ENCODE peak calls at places on chromosomes 3 and 15, in seven cellular contexts. A is cardiac muscle cell, W is colonic mucosa, O is brain microvascular endothelial cell, D is DMS 273 treated with DMSO at 0.1 percent for 48 hours, C is hypothalamus, Q is NCI-H748 treated with DMSO at 0.1 percent for 48 hours. V is an unnamed sample.

GRCh38 chr3:18440053-18440768 is 15.1 kb upstream of the SATB1 start:
- DNase-seq in W (no peak), Q (no peak), O (no peak), A (no peak), C (no peak), D (no peak), V (no peak)

GRCh38 chr3:166444756-166445155 is 607.5 kb upstream of the BCHE start:
- DNase-seq in O (no peak), D (no peak), C (no peak), A (no peak), Q (no peak), W (no peak), V (no peak)

GRCh38 chr15:34271493-34271892 is 46.7 kb downstream of the EMC4 start:
- DNase-seq in Q (no peak), A (no peak), D (no peak), O (peak), C (no peak), W (no peak), V (no peak)

GRCh38 chr15:82532991-82533481 is 7.2 kb downstream of the RPS17 start:
- DNase-seq in O (no peak), Q (no peak), D (no peak), A (no peak), C (no peak), W (no peak), V (no peak)

GRCh38 chr3:48404440-48405342 is 25.2 kb downstream of the PLXNB1 start:
- DNase-seq in Q (no peak), C (no peak), D (no peak), W (no peak), A (no peak), O (no peak), V (no peak)

GRCh38 chr15:96551196-96551595 is 220.7 kb downstream of the NR2F2 start:
- DNase-seq in C (no peak), W (no peak), A (no peak), D (no peak), Q (no peak), O (no peak), V (no peak)

GRCh38 chr3:114649331-114649730 is 355.5 kb downstream of the TIGIT start:
- DNase-seq in Q (no peak), C (no peak), D (no peak), A (no peak), W (no peak), O (no peak), V (no peak)

GRCh38 chr3:172201136-172201989 is 162.0 kb downstream of the FNDC3B start:
- DNase-seq in Q (peak), A (no peak), D (peak), C (peak), O (peak), W (peak), V (no peak)

V was measured in SK-N-DZ.